ENCODE peak calls at places on chromosomes 5 and 9, in six cellular contexts. D is neuronal stem cell, P is trophoblast cell, L is IMR-90, W is mesenchymal stem cell, Q is H1. C is an unnamed sample.

GRCh38 chr5:176652136-176652535 is 4.9 kb downstream of the TSPAN17 start:
- DNase-seq in D (no peak), P (no peak), L (no peak), W (no peak), Q (no peak), C (peak; percentile 68)

GRCh38 chr5:34699155-34700077 is 43.3 kb downstream of the RAI14 start:
- DNase-seq in D (no peak), P (peak; percentile 80), L (no peak), W (no peak), Q (no peak), C (peak; percentile 84)

GRCh38 chr5:23014251-23014650 is 161.1 kb upstream of the CDH12 start:
- DNase-seq in D (no peak), P (no peak), L (no peak), W (no peak), Q (no peak), C (no peak)

GRCh38 chr9:2907401-2907800 is 63.5 kb upstream of the PUM3 start:
- DNase-seq in D (no peak), P (no peak), L (no peak), W (no peak), Q (no peak), C (no peak)

GRCh38 chr9:27362447-27363210 is 65.7 kb upstream of the EQTN start:
- DNase-seq in D (no peak), P (no peak), L (no peak), W (no peak), Q (no peak), C (no peak)

GRCh38 chr5:174533127-174533453 is 191.3 kb upstream of the MSX2 start:
- DNase-seq in D (no peak), P (peak; percentile 82), L (peak; percentile 30), W (peak; percentile 65), Q (no peak), C (no peak)

GRCh38 chr9:10274983-10275382 is 337.8 kb downstream of the PTPRD start:
- DNase-seq in D (no peak), P (no peak), L (no peak), W (peak; percentile 16), Q (no peak), C (no peak)

GRCh38 chr5:73374520-73375235 is 73.9 kb downstream of the FOXD1 start:
- DNase-seq in D (no peak), P (no peak), L (peak; percentile 88), W (peak; percentile 84), Q (no peak), C (no peak)

GRCh38 chr5:55427157-55427556 is 107.6 kb downstream of the PLPP1 start:
- DNase-seq in D (no peak), P (no peak), L (peak; percentile 90), W (peak; percentile 87), Q (no peak), C (no peak)

GRCh38 chr5:126365446-126366198 is 57.6 kb upstream of the GRAMD2B start:
- DNase-seq in D (no peak), P (no peak), L (peak; percentile 66), W (peak; percentile 43), Q (no peak), C (no peak)

GRCh38 chr9:121294866-121295661 is 27.1 kb downstream of the GSN start:
- DNase-seq in D (no peak), P (no peak), L (no peak), W (no peak), Q (no peak), C (no peak)

GRCh38 chr9:77156646-77157371 is 20.5 kb upstream of the VPS13A start:
- DNase-seq in D (no peak), P (no peak), L (no peak), W (no peak), Q (no peak), C (no peak)

GRCh38 chr9:120716483-120716882 is 2.2 kb upstream of the MEGF9 start:
- DNase-seq in D (no peak), P (no peak), L (no peak), W (no peak), Q (no peak), C (no peak)

GRCh38 chr5:150122158-150122510 is 33.5 kb downstream of the PDGFRB start:
- DNase-seq in D (no peak), P (no peak), L (no peak), W (no peak), Q (peak; percentile 67), C (no peak)

GRCh38 chr9:33719581-33720374 is 75.6 kb upstream of the PRSS3 start:
- DNase-seq in D (peak; percentile 20), P (no peak), L (no peak), W (peak; percentile 34), Q (peak; percentile 83), C (peak; percentile 73)

GRCh38 chr5:39015743-39016586 is 58.2 kb downstream of the RICTOR start:
- DNase-seq in D (no peak), P (no peak), L (peak; percentile 90), W (peak; percentile 73), Q (no peak), C (no peak)

GRCh38 chr9:105479846-105480245 is 32.0 kb downstream of the FSD1L start:
- DNase-seq in D (no peak), P (no peak), L (no peak), W (no peak), Q (no peak), C (no peak)

GRCh38 chr5:74105126-74105780 is 479.3 kb downstream of the ARHGEF28 start:
- DNase-seq in D (no peak), P (peak; percentile 14), L (no peak), W (no peak), Q (no peak), C (peak; percentile 86)

GRCh38 chr5:138000102-138000723 is 32.7 kb downstream of the FAM13B start:
- DNase-seq in D (no peak), P (no peak), L (peak; percentile 66), W (peak; percentile 81), Q (no peak), C (peak; percentile 26)

GRCh38 chr9:137113385-137114159 is 961 bp downstream of the DPP7 start:
- DNase-seq in D (no peak), P (no peak), L (no peak), W (no peak), Q (peak; percentile 66), C (no peak)

GRCh38 chr5:56638768-56639238 is 176.5 kb upstream of the MAP3K1 start:
- DNase-seq in D (no peak), P (no peak), L (no peak), W (peak; percentile 9), Q (no peak), C (no peak)

GRCh38 chr9:69502671-69503301 is 169.4 kb downstream of the APBA1 start:
- DNase-seq in D (no peak), P (no peak), L (peak; percentile 41), W (peak; percentile 3), Q (no peak), C (no peak)

GRCh38 chr5:38099205-38100144 is 158.9 kb upstream of the EGFLAM start:
- DNase-seq in D (no peak), P (no peak), L (no peak), W (no peak), Q (no peak), C (peak; percentile 35)

GRCh38 chr5:43120720-43121564 is at the start of gene ZNF131:
- DNase-seq in D (peak; percentile 94), P (peak; percentile 98), L (peak; percentile 98), W (peak; percentile 97), Q (peak; percentile 96), C (peak; percentile 98)
- H3K18ac ChIP-seq in D (peak within 1 kb of the TSS; percentile 99), P (peak within 1 kb of the TSS; percentile 97), L (peak within 1 kb of the TSS; percentile 48), W (peak within 1 kb of the TSS; percentile 90), Q (peak within 1 kb of the TSS; percentile 98), C (peak within 1 kb of the TSS; percentile 83)

DNA sequence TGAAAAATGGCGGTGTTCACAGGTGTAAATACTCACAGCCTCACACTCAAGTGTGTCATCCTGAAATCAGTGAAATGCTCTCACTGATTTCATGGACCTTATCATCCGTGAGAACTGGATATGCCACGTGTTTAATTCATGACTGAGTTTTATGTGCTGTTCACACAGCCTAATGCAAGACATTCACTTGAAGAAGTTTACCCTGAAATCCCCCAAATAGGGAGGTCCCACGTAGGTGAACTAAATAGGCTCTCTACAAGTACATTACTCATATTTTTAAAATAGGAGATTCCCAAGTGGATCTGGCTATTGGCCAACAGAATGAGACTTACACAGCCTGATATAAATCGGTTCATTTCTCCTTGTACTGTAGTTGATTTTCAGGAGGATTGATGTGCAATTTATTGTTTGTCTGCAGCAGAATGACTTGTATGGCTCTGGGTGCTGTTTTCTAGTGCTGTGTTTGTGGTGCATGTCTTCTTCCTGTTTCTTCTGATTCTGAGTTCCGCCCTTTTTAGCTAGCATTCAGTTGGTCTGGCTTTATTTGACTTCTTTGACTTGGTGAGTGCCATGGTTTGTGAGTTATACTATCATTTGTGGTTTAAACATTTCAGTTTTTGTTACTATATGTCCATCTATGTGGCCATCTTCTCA is 25.1 kb downstream of the TRIO start:
- DNase-seq in D (no peak), P (no peak), L (peak; percentile 51), W (peak; percentile 65), Q (no peak), C (no peak)
- H3K4me3 ChIP-seq in D (no peak overlapping the region), P (no peak overlapping the region), L (no peak overlapping the region), W (no peak overlapping the region), Q (no peak overlapping the region), C (no peak overlapping the region)

GRCh38 chr9:114221706-114222465 is 66.5 kb downstream of the COL27A1 start:
- DNase-seq in D (no peak), P (no peak), L (peak; percentile 54), W (peak; percentile 42), Q (no peak), C (no peak)

GRCh38 chr9:114220129-114220541 is 64.8 kb downstream of the COL27A1 start:
- DNase-seq in D (no peak), P (no peak), L (peak; percentile 80), W (peak; percentile 83), Q (no peak), C (no peak)

GRCh38 chr9:114216976-114217375 is 61.6 kb downstream of the COL27A1 start:
- DNase-seq in D (no peak), P (no peak), L (no peak), W (no peak), Q (no peak), C (no peak)

GRCh38 chr9:114216081-114216480 is 60.7 kb downstream of the COL27A1 start:
- DNase-seq in D (no peak), P (no peak), L (peak; percentile 45), W (no peak), Q (no peak), C (no peak)

DNA sequence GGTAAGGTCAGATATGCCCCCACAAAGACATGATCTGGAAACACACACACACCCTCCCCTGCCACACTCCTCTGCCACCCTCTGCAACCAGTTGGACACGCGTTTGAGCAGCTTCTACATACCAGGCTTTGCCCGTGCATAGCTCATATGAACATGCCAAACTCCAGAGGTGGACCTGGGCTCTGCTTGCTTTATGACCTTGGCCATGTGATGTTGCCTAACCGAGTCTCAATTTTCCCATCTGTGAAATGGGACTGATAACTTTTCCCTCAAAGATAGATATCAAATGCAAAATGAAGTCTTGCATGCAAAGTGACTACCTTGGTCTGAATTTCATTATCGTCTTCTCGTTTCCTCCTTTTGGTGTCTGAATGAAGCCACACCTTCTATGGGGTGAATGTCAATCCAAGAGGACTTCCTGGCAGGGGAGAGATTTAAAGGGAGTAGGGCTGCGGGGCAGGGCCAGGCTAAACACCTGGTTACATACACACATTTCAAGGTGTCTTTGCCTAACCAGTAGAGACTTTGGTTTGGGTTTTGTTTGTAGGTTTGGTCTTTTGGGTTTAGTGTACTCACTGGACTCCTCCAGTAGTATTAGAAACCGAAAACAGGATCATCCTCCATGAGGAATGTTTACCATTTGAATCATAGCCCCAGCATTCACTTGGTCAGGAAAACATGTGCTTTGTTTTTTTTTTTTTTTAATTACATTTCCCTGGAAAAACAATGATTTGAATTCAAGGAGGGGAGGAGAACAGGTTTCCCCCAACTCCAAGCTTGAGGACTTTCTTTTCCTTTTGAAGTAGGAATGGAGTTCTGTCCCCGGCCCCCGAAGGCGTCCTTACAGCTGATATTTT is 63.2 kb downstream of the COL27A1 start:
- DNase-seq in D (no peak), P (no peak), L (peak; percentile 57), W (peak; percentile 47), Q (no peak), C (no peak)
- H3K4ac ChIP-seq in D (no peak overlapping the region), P (no peak overlapping the region), L (peak overlapping the region; percentile 92), W (peak overlapping the region; percentile 22), Q (no peak overlapping the region), C (no peak overlapping the region)

GRCh38 chr9:92786298-92786697 is 21.7 kb upstream of the BICD2 start:
- DNase-seq in D (no peak), P (no peak), L (no peak), W (no peak), Q (no peak), C (no peak)
- H3K18ac ChIP-seq in D (no peak overlapping the region), P (no peak overlapping the region), L (no peak overlapping the region), W (no peak overlapping the region), Q (no peak overlapping the region), C (no peak overlapping the region)